ENCODE peak calls at places on chromosomes 7 and 10, in eight cellular contexts. One of them, this sample, is unnamed.

GRCh38 chr10:104304346-104304745 is 33.9 kb downstream of the ITPRIP start:
- DNase-seq in neural progenitor cell: no peak
- DNase-seq in HT-29: no peak
- DNase-seq in coronary artery: no peak
- DNase-seq in A549: no peak
- DNase-seq in GM13977: no peak
- DNase-seq in cerebellum: no peak
- DNase-seq in stimulated activated CD4-positive, alpha-beta T cell treated with anti-CD3 and anti-CD28 coated beads, Interleukin-2, amount 100 ng/mL, for 24 hours: no peak
- DNase-seq in this sample: no peak

GRCh38 chr7:151819826-151820225 is 57.1 kb downstream of the PRKAG2 start:
- DNase-seq in neural progenitor cell: no peak
- DNase-seq in HT-29: no peak
- DNase-seq in coronary artery: no peak
- DNase-seq in A549: no peak
- DNase-seq in GM13977: no peak
- DNase-seq in cerebellum: no peak
- DNase-seq in stimulated activated CD4-positive, alpha-beta T cell treated with anti-CD3 and anti-CD28 coated beads, Interleukin-2, amount 100 ng/mL, for 24 hours: no peak
- DNase-seq in this sample: no peak

GRCh38 chr7:36965625-36966024 is 241.3 kb upstream of the AOAH start:
- DNase-seq in neural progenitor cell: no peak
- DNase-seq in HT-29: no peak
- DNase-seq in coronary artery: no peak
- DNase-seq in A549: no peak
- DNase-seq in GM13977: no peak
- DNase-seq in cerebellum: no peak
- DNase-seq in stimulated activated CD4-positive, alpha-beta T cell treated with anti-CD3 and anti-CD28 coated beads, Interleukin-2, amount 100 ng/mL, for 24 hours: no peak
- DNase-seq in this sample: no peak

GRCh38 chr10:59880019-59880717 is 26.2 kb downstream of the CCDC6 start:
- DNase-seq in neural progenitor cell: no peak
- DNase-seq in HT-29: no peak
- DNase-seq in coronary artery: no peak
- DNase-seq in A549: no peak
- DNase-seq in GM13977: no peak
- DNase-seq in cerebellum: no peak
- DNase-seq in stimulated activated CD4-positive, alpha-beta T cell treated with anti-CD3 and anti-CD28 coated beads, Interleukin-2, amount 100 ng/mL, for 24 hours: no peak
- DNase-seq in this sample: peak; percentile 32

GRCh38 chr7:138396251-138397070 is 63.6 kb upstream of the TRIM24 start:
- DNase-seq in neural progenitor cell: peak; percentile 72
- DNase-seq in HT-29: peak; percentile 99
- DNase-seq in coronary artery: no peak
- DNase-seq in A549: peak; percentile 18
- DNase-seq in GM13977: peak; percentile 53
- DNase-seq in cerebellum: no peak
- DNase-seq in stimulated activated CD4-positive, alpha-beta T cell treated with anti-CD3 and anti-CD28 coated beads, Interleukin-2, amount 100 ng/mL, for 24 hours: no peak
- DNase-seq in this sample: no peak

GRCh38 chr7:27961255-27961654 is 219.3 kb downstream of the JAZF1 start:
- DNase-seq in neural progenitor cell: no peak
- DNase-seq in HT-29: peak; percentile 25
- DNase-seq in coronary artery: no peak
- DNase-seq in A549: no peak
- DNase-seq in GM13977: no peak
- DNase-seq in cerebellum: no peak
- DNase-seq in stimulated activated CD4-positive, alpha-beta T cell treated with anti-CD3 and anti-CD28 coated beads, Interleukin-2, amount 100 ng/mL, for 24 hours: no peak
- DNase-seq in this sample: peak; percentile 31

GRCh38 chr10:2949948-2950354 is 117.4 kb upstream of the PFKP start:
- DNase-seq in neural progenitor cell: no peak
- DNase-seq in HT-29: peak; percentile 24
- DNase-seq in coronary artery: no peak
- DNase-seq in A549: peak; percentile 26
- DNase-seq in GM13977: peak; percentile 28
- DNase-seq in cerebellum: no peak
- DNase-seq in stimulated activated CD4-positive, alpha-beta T cell treated with anti-CD3 and anti-CD28 coated beads, Interleukin-2, amount 100 ng/mL, for 24 hours: peak; percentile 61
- DNase-seq in this sample: peak; percentile 1

GRCh38 chr7:87287738-87288341 is 57.6 kb upstream of the CROT start:
- DNase-seq in neural progenitor cell: no peak
- DNase-seq in HT-29: no peak
- DNase-seq in coronary artery: no peak
- DNase-seq in A549: no peak
- DNase-seq in GM13977: no peak
- DNase-seq in cerebellum: no peak
- DNase-seq in stimulated activated CD4-positive, alpha-beta T cell treated with anti-CD3 and anti-CD28 coated beads, Interleukin-2, amount 100 ng/mL, for 24 hours: no peak
- DNase-seq in this sample: no peak

GRCh38 chr10:78292987-78293865 is 259.6 kb downstream of the RPS24 start:
- DNase-seq in neural progenitor cell: peak; percentile 93
- DNase-seq in HT-29: no peak
- DNase-seq in coronary artery: no peak
- DNase-seq in A549: no peak
- DNase-seq in GM13977: no peak
- DNase-seq in cerebellum: no peak
- DNase-seq in stimulated activated CD4-positive, alpha-beta T cell treated with anti-CD3 and anti-CD28 coated beads, Interleukin-2, amount 100 ng/mL, for 24 hours: no peak
- DNase-seq in this sample: peak; percentile 52

GRCh38 chr7:140316165-140316661 is 82.1 kb downstream of the SLC37A3 start:
- DNase-seq in neural progenitor cell: no peak
- DNase-seq in HT-29: peak; percentile 77
- DNase-seq in coronary artery: peak; percentile 80
- DNase-seq in A549: peak; percentile 44
- DNase-seq in GM13977: no peak
- DNase-seq in cerebellum: peak; percentile 16
- DNase-seq in stimulated activated CD4-positive, alpha-beta T cell treated with anti-CD3 and anti-CD28 coated beads, Interleukin-2, amount 100 ng/mL, for 24 hours: peak; percentile 23
- DNase-seq in this sample: peak; percentile 33

GRCh38 chr7:2213551-2214215 is 19.1 kb downstream of the MAD1L1 start:
- DNase-seq in neural progenitor cell: no peak
- DNase-seq in HT-29: no peak
- DNase-seq in coronary artery: no peak
- DNase-seq in A549: no peak
- DNase-seq in GM13977: no peak
- DNase-seq in cerebellum: no peak
- DNase-seq in stimulated activated CD4-positive, alpha-beta T cell treated with anti-CD3 and anti-CD28 coated beads, Interleukin-2, amount 100 ng/mL, for 24 hours: no peak
- DNase-seq in this sample: no peak

This sample was measured in SK-MEL-5.